ENCODE peak calls at places on chromosomes 7 and 10, in five cellular contexts. M is H1, E is K562, U is stomach, D is sigmoid colon. K is an unnamed sample.

GRCh38 chr10:48215148-48215982 is 59.1 kb downstream of the FRMPD2 start:
- DNase-seq in E (peak), D (no peak), M (peak), U (peak), K (no peak)

GRCh38 chr7:5607958-5608656 is 173.4 kb downstream of the RNF216 start:
- DNase-seq in E (no peak), U (no peak), M (no peak), D (no peak), K (no peak)

GRCh38 chr10:98098247-98098646 is 36.2 kb upstream of the R3HCC1L start:
- DNase-seq in D (no peak), E (no peak), M (no peak), U (no peak), K (no peak)

GRCh38 chr7:17682586-17682985 is 257.7 kb downstream of the SNX13 start:
- DNase-seq in D (no peak), E (no peak), M (no peak), U (no peak), K (no peak)

GRCh38 chr10:52951819-52952218 is 179.2 kb upstream of the MBL2 start:
- DNase-seq in D (no peak), E (peak), M (peak), U (peak), K (no peak)

GRCh38 chr7:30922596-30922995 is 10.9 kb downstream of the AQP1 start:
- DNase-seq in U (peak), D (peak), M (no peak), E (no peak), K (peak)

GRCh38 chr7:21568762-21569161 is 25.9 kb downstream of the DNAH11 start:
- DNase-seq in U (no peak), E (peak), D (no peak), M (no peak), K (no peak)

GRCh38 chr10:23399701-23400144 is 39.2 kb upstream of the OTUD1 start:
- DNase-seq in E (no peak), M (no peak), D (no peak), U (no peak), K (no peak)

GRCh38 chr10:31929260-31929985 is 792 bp upstream of the ARHGAP12 start:
- DNase-seq in U (peak), E (peak), M (peak), D (peak), K (peak)
- TF ChIP-seq POLR2A in U (no peak), E (peak), M (no peak), D (no peak), K (no peak)

DNA sequence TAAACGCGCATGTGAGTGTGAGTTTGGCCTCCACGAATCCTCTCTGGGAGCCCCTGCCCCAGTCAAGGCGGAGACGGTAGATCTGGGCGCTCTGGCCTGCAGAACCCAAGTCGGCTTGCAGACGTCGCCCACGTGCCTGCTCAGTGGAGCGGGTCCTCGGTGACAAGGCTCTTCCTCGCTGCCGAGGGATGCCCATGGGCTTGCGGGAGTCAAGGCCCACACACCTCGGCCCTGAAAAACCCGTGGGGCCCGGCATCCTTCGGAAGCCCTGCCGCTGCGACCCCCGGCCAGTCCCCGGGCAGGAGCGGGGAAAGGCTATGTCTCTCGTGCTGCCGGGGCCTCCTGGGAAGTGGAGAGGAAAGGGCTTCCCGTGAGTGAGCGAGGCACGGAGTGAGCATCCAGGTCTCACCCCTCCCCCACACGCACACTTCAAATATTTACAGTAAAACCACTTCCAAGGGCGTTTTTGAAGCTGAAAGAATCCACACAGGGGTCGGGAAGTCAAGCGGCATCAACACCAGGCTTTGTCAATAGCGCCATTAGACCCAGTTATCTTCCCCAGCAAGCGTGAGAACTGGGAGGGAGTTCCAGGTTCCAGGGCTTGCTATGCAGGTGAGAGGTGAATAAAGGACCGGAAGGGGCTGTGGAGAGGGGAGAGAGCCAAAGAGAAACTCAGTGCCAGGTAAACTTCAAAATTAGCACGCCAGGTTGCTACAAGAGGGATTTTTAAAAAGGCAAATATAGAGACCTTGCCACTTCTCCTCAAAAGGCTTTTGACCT is 1.1 kb upstream of the MNX1 start:
- DNase-seq in U (no peak), D (no peak), M (peak), E (peak), K (peak)
- TF ChIP-seq EP300 in U (no peak), D (no peak), M (no peak), E (no peak), K (no peak)

DNA sequence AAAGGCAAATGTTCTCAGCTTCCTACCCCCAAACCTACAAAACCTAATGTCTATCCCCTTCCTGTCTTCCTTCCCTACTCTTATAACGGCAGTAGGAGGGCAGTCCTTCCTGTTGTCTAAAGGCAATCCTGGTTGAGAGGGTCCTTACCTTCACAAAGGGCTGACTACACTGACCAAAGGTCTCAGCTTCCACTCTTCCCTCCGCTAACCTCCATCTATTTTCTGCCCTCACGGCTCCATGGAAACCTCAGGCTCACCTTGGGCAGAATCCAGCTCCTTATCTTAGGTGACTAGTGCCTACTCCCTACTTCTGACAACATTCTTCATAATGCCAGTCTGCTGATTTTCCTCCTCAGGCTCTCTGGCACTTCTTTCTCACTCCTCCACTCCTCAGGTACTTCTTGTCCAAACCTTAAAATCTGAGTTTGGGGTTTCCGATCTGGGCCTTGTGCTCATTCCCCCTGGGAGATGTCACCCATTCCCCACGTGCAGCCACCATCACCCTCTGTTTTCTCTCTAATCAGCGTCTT is 542 bp downstream of the FBXL13 start:
- DNase-seq in M (peak), E (no peak), U (peak), D (no peak), K (no peak)
- TF ChIP-seq POLR2AphosphoS5 in M (no peak), E (no peak), U (no peak), D (no peak), K (no peak)

GRCh38 chr7:129821476-129821875 is 131.3 kb downstream of the UBE2H start:
- DNase-seq in E (no peak), D (no peak), M (no peak), U (no peak), K (no peak)
- TF ChIP-seq POLR2A in E (no peak), D (no peak), M (no peak), U (no peak), K (no peak)

GRCh38 chr10:60960031-60960430 is 16.0 kb upstream of the RHOBTB1 start:
- DNase-seq in M (no peak), D (no peak), E (no peak), U (no peak), K (no peak)

GRCh38 chr10:60963441-60964256 is 19.7 kb upstream of the RHOBTB1 start:
- DNase-seq in D (no peak), E (no peak), U (no peak), M (no peak), K (no peak)

GRCh38 chr10:60958892-60959601 is 15.1 kb upstream of the RHOBTB1 start:
- DNase-seq in D (no peak), E (no peak), M (no peak), U (no peak), K (no peak)

GRCh38 chr10:60962946-60963345 is 19.0 kb upstream of the RHOBTB1 start:
- DNase-seq in U (no peak), M (no peak), E (no peak), D (no peak), K (no peak)

GRCh38 chr10:60960913-60961312 is 16.9 kb upstream of the RHOBTB1 start:
- DNase-seq in D (no peak), U (no peak), E (no peak), M (no peak), K (no peak)
- TF ChIP-seq EP300 in D (no peak), U (no peak), E (no peak), M (no peak), K (no peak)

DNA sequence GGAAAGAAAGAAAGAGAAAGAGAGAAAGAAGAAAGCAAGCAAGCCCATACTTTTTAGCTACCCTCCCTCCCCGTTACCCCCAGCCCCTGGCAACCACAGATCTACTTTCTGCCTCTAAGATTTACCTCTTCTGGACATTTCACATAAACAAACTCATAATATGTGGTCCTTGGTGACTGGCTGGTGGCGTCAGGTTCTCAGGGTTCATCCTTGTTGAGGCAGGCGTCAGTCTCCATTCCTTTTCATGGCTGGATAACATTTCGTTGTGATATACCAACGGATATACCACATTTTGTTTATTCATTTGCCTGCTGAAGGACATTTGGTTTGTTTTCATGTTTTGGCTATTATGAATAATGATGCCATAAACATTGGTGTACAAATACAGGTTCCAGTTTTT is 30.5 kb downstream of the CDH23 start:
- DNase-seq in D (no peak), M (no peak), U (no peak), E (no peak), K (no peak)
- TF ChIP-seq POLR2AphosphoS5 in D (no peak), M (no peak), U (no peak), E (no peak), K (no peak)

DNA sequence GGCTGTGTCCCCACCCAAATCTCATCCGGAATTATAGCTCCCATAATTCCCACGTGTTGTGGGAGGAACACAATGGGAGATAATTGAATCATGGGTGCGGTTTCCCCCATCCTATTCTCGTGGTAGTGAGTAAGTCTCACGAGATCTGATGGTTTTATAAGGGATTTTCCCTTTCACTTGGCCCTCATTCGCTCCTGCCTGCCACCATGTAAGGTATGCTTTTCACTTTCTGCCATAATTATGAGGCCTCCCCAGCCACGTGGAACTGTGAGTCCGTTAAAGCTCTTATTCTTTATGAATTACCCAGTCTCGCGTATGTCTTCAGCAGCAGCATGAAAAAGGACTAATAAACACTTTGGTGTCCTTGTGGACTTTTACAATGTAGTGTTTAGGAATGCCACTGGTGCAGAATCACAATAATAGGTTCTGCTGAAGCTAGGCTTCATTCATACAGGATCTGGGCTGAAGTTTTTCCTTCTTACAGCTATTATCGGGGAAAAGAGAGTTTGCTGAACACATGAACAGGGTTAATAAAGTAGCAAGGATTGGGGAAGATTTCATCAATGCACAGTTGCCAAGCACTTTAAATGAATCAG is 74.3 kb downstream of the CPED1 start:
- DNase-seq in D (no peak), U (no peak), M (no peak), E (no peak), K (no peak)
- TF ChIP-seq POLR2A in D (no peak), U (no peak), M (no peak), E (no peak), K (no peak)

GRCh38 chr10:73167557-73168485 is at the start of the genes ECD and FAM149B1:
- DNase-seq in E (peak), D (peak), U (peak), M (peak), K (peak)
- TF ChIP-seq EP300 in E (peak), D (no peak), U (peak), M (no peak), K (peak)

GRCh38 chr7:78396190-78396589 is 597.6 kb downstream of the PHTF2 start:
- DNase-seq in D (no peak), E (no peak), M (no peak), U (no peak), K (no peak)

GRCh38 chr7:78398081-78398480 is 599.5 kb downstream of the PHTF2 start:
- DNase-seq in E (no peak), D (no peak), U (no peak), M (no peak), K (no peak)

GRCh38 chr7:78400038-78400437 is 601.5 kb downstream of the PHTF2 start:
- DNase-seq in M (no peak), D (no peak), U (no peak), E (no peak), K (no peak)

GRCh38 chr7:78398576-78398975 is 600.0 kb downstream of the PHTF2 start:
- DNase-seq in U (no peak), E (no peak), M (no peak), D (no peak), K (no peak)

DNA sequence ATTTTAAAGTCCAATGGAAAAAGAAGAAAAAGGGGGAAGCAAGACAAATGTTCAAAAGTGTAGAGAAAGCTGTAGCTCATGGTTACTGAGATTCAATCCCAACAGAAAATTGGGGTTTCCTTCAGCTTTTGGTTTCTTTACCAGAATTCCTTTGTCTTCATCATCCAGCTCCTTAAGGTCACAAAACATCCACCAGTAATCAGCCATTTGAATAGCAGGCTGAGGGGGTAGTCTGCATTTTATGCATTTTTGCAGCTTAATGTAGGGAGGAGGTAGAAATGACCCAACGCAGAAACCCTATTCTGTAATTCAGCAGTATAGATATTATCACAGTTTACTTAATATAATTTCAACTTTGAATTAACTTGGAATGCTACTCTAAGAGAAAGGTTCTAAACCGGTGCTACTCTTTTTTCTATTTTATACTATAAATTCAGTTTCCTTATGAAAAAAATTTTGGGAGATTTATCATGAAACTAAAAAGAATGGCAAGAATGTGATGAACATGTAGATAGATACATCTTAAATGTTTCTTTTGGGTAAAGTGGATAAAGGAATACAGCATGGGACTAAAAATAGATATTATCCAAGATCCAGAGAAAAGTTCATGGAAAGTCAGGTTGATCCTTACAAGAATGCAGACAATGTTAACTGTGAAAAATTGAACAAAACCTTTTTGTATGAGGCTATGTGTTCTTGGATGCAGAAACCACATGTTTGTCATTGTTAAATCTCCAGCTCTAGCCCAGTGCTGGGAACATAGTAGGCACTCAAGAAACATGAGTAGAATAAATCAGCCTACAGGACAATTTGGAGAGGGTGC is 596.9 kb downstream of the PHTF2 start:
- DNase-seq in E (no peak), D (no peak), U (no peak), M (no peak), K (no peak)
- TF ChIP-seq POLR2AphosphoS5 in E (no peak), D (no peak), U (no peak), M (no peak), K (no peak)